ENCODE peak calls at places on chromosomes 6 and 20, in five cellular contexts. Y is endodermal cell, Z is neural progenitor cell, S is endothelial cell of umbilical vein, I is NT2/D1. E is an unnamed sample.

GRCh38 chr6:3015144-3015543 is 15.4 kb downstream of the NQO2 start:
- DNase-seq in Y (no peak), Z (no peak), S (no peak), I (no peak), E (no peak)

GRCh38 chr6:166671434-166672061 is 44.5 kb upstream of the RPS6KA2 start:
- DNase-seq in Y (no peak), Z (no peak), S (no peak), I (no peak), E (no peak)

GRCh38 chr6:131787955-131788712 is 19.7 kb upstream of the ENPP1 start:
- DNase-seq in Y (peak), Z (peak), S (no peak), I (no peak), E (peak)

GRCh38 chr20:58719971-58720371 is 27.4 kb downstream of the NPEPL1 start:
- DNase-seq in Y (no peak), Z (no peak), S (no peak), I (no peak), E (no peak)

GRCh38 chr20:37142708-37143107 is 36.4 kb upstream of the RPN2 start:
- DNase-seq in Y (no peak), Z (no peak), S (no peak), I (no peak), E (peak)

GRCh38 chr6:125945378-125946141 is 11.0 kb upstream of the HINT3 start:
- DNase-seq in Y (no peak), Z (no peak), S (peak), I (no peak), E (peak)

GRCh38 chr20:36493801-36494114 is 47.6 kb upstream of the MYL9 start:
- DNase-seq in Y (no peak), Z (peak), S (no peak), I (no peak), E (no peak)

GRCh38 chr6:2792330-2792729 is 27.1 kb downstream of the WRNIP1 start:
- DNase-seq in Y (no peak), Z (no peak), S (peak), I (no peak), E (no peak)

GRCh38 chr20:46151936-46152335 is 33.8 kb downstream of the CD40 start:
- DNase-seq in Y (peak), Z (peak), S (no peak), I (no peak), E (no peak)

GRCh38 chr20:16601019-16601418 is 27.8 kb upstream of the KIF16B start:
- DNase-seq in Y (no peak), Z (no peak), S (no peak), I (no peak), E (no peak)

DNA sequence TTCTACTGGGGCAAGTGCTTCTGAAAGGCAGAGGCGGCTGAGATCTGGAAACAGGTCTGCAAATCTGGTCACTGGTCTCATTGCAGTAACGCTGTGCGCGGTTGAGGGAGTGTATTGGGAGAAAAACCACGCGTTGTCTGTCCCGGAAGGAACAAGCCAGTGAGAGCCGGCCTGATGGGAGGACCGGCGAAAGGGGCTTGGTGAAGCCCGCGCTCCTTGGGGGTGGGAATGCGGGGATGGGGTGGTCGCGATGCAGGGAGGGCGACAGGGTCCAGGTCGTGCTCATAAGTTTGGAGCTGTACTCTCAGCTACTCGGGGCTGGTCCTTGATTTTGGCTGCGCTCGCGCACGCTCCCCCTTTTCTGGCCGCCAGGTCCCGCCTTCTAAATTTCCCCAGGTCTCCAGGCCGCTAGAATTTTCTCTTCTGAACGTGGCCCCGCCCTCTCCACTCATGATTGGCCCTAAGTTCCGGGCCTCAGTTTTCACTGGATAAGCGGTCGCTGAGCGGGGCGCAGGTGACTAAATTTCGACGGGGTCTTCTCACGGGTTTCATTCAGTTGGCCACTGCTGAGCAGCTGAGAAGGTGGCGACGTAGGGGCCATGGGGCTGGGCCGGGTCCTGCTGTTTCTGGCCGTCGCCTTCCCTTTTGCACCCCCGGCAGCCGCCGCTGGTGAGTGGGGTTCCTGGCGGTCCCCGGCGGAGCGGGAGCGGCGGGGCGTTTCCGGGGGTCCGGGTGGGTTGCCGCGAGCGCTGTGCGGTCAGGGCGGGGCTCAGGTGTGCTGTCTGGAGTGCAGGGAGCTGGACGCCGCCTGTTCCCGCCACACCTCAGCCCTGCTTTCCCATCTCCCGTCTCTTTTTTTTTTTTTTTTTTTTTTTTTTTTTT is at the start of gene MICB:
- DNase-seq in Y (peak), Z (peak), S (peak), I (peak), E (peak)
- H3K4me3 ChIP-seq in Y (peak), Z (peak), S (peak), I (peak), E (peak)

DNA sequence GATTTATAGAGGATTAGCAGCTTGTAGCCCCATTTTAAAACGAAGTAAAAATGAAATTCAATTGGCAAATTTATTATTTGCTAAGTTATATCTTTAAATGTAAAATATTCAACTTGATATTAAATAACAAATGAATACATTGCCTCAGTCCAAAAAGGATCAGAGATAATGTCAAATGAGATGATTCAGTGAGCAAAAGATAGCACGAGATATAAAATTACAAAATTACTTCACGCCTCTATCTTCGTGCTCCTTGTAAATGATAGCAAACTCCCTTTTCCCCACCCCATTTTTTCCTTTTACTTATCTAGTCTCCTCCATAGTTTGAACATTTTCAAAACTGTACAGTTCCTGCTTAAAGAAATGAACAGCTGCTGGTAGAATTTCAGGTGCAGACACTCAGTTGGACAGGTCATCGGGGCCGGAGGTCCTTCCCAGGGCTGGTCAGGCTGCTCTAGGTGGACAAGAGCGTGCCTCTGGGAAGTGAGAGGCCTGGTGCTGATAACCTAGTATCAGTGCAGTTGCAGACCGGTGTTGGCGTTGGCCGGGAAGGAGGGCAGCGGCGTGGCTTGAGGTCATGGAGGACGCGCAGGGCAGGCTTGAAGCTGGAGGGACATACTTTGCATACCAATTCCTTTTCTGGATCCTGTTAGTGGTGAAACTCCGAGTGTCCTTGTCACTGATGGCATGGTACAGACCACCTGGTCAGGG is 83.9 kb downstream of the CDC5L start:
- DNase-seq in Y (no peak), Z (no peak), S (no peak), I (no peak), E (no peak)
- H3K9ac ChIP-seq in Y (no peak), Z (no peak), S (no peak), I (no peak), E (no peak)

GRCh38 chr6:31305674-31306219 is 33.9 kb upstream of the HLA-C start:
- DNase-seq in Y (no peak), Z (no peak), S (no peak), I (no peak), E (no peak)

GRCh38 chr6:31308845-31309175 is 36.9 kb upstream of the HLA-C start:
- DNase-seq in Y (no peak), Z (no peak), S (no peak), I (no peak), E (no peak)

GRCh38 chr6:31307669-31308049 is 35.8 kb upstream of the HLA-C start:
- DNase-seq in Y (no peak), Z (no peak), S (no peak), I (no peak), E (no peak)

GRCh38 chr6:31304683-31305082 is 32.8 kb upstream of the HLA-C start:
- DNase-seq in Y (no peak), Z (no peak), S (no peak), I (no peak), E (peak)

DNA sequence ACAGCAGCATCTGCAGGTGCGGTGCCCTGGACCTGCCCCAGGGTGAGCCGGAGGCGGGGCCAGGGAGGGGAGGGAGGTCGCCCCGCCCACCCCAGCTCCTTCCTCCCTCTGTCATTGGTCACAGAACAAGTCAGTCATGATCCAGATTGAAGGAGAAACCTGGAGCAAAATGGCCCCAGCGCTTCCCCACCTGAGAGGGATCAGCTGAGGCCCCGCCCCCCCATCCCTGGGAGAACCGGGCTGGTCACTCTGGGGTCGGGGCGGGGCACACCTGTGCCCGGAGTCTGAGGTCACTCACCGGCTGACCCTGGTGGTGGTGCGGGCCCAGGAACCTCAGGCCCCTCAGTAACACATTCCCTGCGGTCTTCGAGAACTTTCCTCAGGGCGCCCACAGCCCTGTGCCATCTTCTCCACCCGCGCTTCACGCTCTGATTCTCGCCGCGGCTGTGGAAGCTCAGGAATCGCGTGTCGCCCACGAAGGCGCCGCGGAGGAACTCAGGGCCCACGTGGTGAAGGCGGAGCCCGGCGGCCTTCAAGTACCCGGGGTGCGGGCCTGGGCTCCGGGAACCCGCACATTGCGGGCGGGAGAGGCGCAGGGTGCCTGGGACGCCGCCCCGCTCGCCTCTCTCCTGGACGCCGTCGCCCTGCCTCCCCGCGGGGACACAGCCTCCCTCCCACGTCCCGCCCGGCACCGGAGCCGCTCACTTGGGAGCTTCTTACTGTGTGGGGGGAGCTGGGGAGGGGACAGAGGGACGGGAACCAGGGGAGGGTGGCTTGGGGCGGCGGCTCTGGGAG is 36.4 kb upstream of the HLA-C start:
- DNase-seq in Y (peak), Z (peak), S (no peak), I (peak), E (no peak)
- H3K4me3 ChIP-seq in Y (no peak), Z (no peak), S (no peak), I (peak), E (no peak)

GRCh38 chr6:107709341-107709740 is 114.8 kb downstream of the SCML4 start:
- DNase-seq in Y (peak), Z (no peak), S (no peak), I (no peak), E (no peak)

GRCh38 chr6:107708435-107708834 is 115.7 kb downstream of the SCML4 start:
- DNase-seq in Y (peak), Z (no peak), S (no peak), I (no peak), E (no peak)

GRCh38 chr6:107706516-107706915 is 117.6 kb downstream of the SCML4 start:
- DNase-seq in Y (peak), Z (peak), S (no peak), I (no peak), E (no peak)

GRCh38 chr6:107704377-107705013 is 119.6 kb downstream of the SCML4 start:
- DNase-seq in Y (peak), Z (peak), S (peak), I (peak), E (peak)

GRCh38 chr6:107707346-107708270 is 116.5 kb downstream of the SCML4 start:
- DNase-seq in Y (peak), Z (no peak), S (no peak), I (no peak), E (no peak)
- H3K9ac ChIP-seq in Y (no peak), Z (no peak), S (no peak), I (no peak), E (no peak)

DNA sequence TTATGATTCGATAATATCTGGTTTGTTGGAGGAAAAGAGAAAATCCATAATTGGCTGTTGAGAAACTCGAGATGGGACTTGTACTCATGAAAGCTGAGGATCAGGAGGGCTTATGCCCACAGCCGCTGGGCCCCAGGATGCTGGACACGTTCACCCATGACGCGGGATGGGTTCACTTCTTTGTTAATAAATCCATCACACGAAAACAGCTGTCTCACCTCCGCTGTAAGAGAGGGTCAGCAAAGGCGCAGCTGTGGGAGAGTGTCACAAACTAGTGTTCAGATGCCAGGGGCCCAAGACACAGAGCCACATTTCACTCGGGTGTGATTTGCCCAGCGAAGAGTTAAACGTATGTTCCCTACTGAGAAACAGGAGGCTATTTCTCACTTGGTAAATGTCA is 315.1 kb downstream of the THBS2 start:
- DNase-seq in Y (no peak), Z (no peak), S (no peak), I (no peak), E (no peak)
- H3K4me3 ChIP-seq in Y (no peak), Z (no peak), S (no peak), I (no peak), E (no peak)

DNA sequence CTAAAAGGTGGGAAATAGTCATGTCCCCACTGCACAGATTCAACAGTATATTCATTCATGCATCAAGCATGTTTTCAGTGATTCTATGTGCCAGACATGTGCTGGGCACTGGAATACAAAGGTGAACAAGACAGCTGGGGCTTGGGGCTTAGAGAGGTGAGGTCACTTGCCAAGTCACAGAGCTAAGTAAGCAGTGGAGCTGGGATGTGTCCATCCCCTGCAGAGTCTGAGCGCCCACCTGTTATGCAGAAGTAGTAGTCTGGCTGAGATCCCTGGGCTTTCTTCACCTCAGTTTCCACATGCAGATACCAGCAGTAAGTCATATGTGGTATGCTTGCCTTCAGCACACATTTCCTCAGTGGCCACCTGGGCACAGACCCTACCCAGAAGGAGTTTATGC is 263.8 kb downstream of the DHX35 start:
- DNase-seq in Y (no peak), Z (no peak), S (no peak), I (no peak), E (no peak)
- H3K9ac ChIP-seq in Y (no peak), Z (no peak), S (no peak), I (no peak), E (no peak)

DNA sequence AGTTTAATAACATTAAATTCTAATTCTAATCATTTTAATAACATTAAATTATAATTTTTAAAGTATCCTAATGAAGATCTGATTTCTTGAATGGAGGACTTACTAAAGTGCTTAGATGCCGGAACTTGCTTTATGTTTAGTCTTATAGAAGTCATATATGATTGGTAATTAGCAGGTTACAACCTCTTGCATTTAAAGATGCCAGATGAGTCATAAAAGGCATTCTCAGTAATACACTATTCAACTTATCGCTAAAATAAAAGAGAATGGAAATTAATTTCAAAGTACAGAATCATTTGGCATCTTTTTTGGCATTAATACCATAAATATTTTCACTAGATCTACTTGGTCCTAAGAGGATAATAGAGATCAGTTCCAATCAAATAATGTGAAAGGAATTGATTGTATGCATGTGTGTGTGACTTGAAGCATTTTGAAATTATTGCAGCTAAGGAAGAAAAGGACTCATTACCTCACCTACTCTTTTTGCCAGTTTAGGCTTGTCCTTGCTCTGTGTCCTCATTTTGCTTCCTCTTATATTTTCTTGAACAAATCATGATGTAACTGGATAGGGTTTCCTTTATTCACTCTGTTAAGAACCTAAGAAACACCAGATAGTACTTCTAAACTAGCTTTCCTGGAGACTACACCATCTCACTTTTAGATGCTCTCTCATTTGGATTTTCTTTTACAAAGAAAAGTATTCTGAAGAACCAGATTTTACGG is 2.7 kb downstream of the COL21A1 start:
- DNase-seq in Y (no peak), Z (no peak), S (no peak), I (no peak), E (no peak)
- H3K4me3 ChIP-seq in Y (no peak), Z (no peak), S (no peak), I (no peak), E (no peak)

GRCh38 chr6:36598739-36599318 is 4.7 kb downstream of the SRSF3 start:
- DNase-seq in Y (no peak), Z (no peak), S (no peak), I (no peak), E (no peak)
- H3K9ac ChIP-seq in Y (peak), Z (no peak), S (no peak), I (no peak), E (peak)

GRCh38 chr6:17132967-17133366 is 31.1 kb downstream of the STMND1 start:
- DNase-seq in Y (no peak), Z (no peak), S (no peak), I (no peak), E (no peak)

GRCh38 chr6:17144016-17144415 is 42.2 kb downstream of the STMND1 start:
- DNase-seq in Y (no peak), Z (no peak), S (no peak), I (no peak), E (no peak)

DNA sequence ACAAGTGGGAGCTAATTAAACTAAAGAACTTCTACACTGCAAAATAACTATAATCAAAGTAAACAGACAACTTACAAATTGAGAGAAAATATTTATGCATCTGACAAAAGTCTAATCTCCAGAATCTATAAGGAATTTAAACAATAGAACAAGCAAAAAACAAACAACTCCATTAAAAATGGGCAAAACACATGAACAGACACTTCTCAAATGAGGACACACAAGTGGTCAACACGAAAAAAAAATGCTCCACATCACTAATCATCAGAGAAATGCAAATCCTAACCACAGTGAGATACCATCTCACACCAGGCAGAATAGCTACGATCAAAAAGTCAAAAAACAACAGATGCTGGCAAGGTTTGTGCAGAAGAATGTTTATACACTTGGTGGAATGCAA is 36.2 kb downstream of the STMND1 start:
- DNase-seq in Y (no peak), Z (no peak), S (no peak), I (no peak), E (no peak)
- H3K4me3 ChIP-seq in Y (peak), Z (no peak), S (no peak), I (no peak), E (no peak)

GRCh38 chr20:31543966-31544598 is 29.8 kb downstream of the HM13 start:
- DNase-seq in Y (no peak), Z (no peak), S (peak), I (no peak), E (peak)
- H3K9ac ChIP-seq in Y (no peak), Z (no peak), S (no peak), I (no peak), E (peak)